ENCODE peak calls at places on chromosomes 12 and 14, in six cellular contexts. N is NCI-H1092; E is NCI-H1105; B is stimulated activated CD4-positive, alpha-beta T cell treated with anti-CD3 and anti-CD28 coated beads, Interleukin-4, amount 100 ng/mL, for 24 hours; M is GM18507; G is heart right ventricle. T is an unnamed sample.

GRCh38 chr12:64160718-64161060 is 61.4 kb downstream of the KICS2 start:
- DNase-seq in N (no peak), E (no peak), B (no peak), M (no peak), G (no peak), T (no peak)

GRCh38 chr12:39375206-39375808 is 67.6 kb downstream of the KIF21A start:
- DNase-seq in N (no peak), E (no peak), B (no peak), M (no peak), G (no peak), T (no peak)

GRCh38 chr12:57889541-57889989 is 43.0 kb upstream of the CTDSP2 start:
- DNase-seq in N (no peak), E (no peak), B (no peak), M (no peak), G (peak), T (no peak)

GRCh38 chr12:57340104-57340503 is 89.1 kb upstream of the STAC3 start:
- DNase-seq in N (no peak), E (no peak), B (no peak), M (no peak), G (peak), T (no peak)

GRCh38 chr12:121786441-121786825 is 7.1 kb downstream of the RHOF start:
- DNase-seq in N (no peak), E (no peak), B (peak), M (no peak), G (no peak), T (peak)

GRCh38 chr14:70032016-70032415 is 152.8 kb downstream of the SMOC1 start:
- DNase-seq in N (no peak), E (no peak), B (no peak), M (no peak), G (no peak), T (no peak)

GRCh38 chr12:116236986-116237385 is 40.5 kb downstream of the MED13L start:
- DNase-seq in N (no peak), E (no peak), B (no peak), M (no peak), G (no peak), T (no peak)

GRCh38 chr12:110546339-110546738 is 36.8 kb downstream of the PPTC7 start:
- DNase-seq in N (no peak), E (no peak), B (no peak), M (no peak), G (no peak), T (no peak)

GRCh38 chr12:123284669-123285068 is 13.0 kb upstream of the CDK2AP1 start:
- DNase-seq in N (no peak), E (no peak), B (no peak), M (no peak), G (no peak), T (no peak)

GRCh38 chr12:93098077-93098476 is 169.0 kb upstream of the EEA1 start:
- DNase-seq in N (peak), E (peak), B (peak), M (peak), G (peak), T (peak)

GRCh38 chr12:7460375-7461259 is 16.7 kb upstream of the CD163L1 start:
- DNase-seq in N (peak), E (peak), B (peak), M (peak), G (no peak), T (peak)

GRCh38 chr14:104442611-104443390 is 136.8 kb upstream of the C14orf180 start:
- DNase-seq in N (no peak), E (no peak), B (peak), M (no peak), G (no peak), T (no peak)